ENCODE peak calls at places on chromosome 3, in four cellular contexts. S is HFF-Myc, O is WTC11, F is choroid plexus epithelial cell. H is an unnamed sample.

GRCh38 chr3:2910997-2911396 is 199.2 kb downstream of the IL5RA start:
- DNase-seq in S (no peak), F (no peak), O (no peak), H (no peak)

GRCh38 chr3:8984081-8984480 is 20.8 kb upstream of the RAD18 start:
- DNase-seq in F (no peak), S (no peak), O (no peak), H (no peak)

GRCh38 chr3:5017953-5018531 is 38.8 kb downstream of the BHLHE40 start:
- DNase-seq in F (peak; percentile 47), O (no peak), S (no peak), H (no peak)

GRCh38 chr3:18237251-18238005 is 187.7 kb downstream of the SATB1 start:
- DNase-seq in S (no peak), F (peak; percentile 33), O (no peak), H (no peak)

GRCh38 chr3:195154793-195155535 is 116.0 kb downstream of the XXYLT1 start:
- DNase-seq in F (peak; percentile 98), O (no peak), S (peak; percentile 90), H (no peak)

GRCh38 chr3:119643528-119643927 is 16.9 kb downstream of the POPDC2 start:
- DNase-seq in F (peak; percentile 61), S (no peak), O (no peak), H (no peak)

GRCh38 chr3:59812188-59812587 is 762.4 kb upstream of the CFAP20DC start:
- DNase-seq in F (no peak), O (no peak), S (no peak), H (no peak)

GRCh38 chr3:9934235-9934621 is 594 bp downstream of the CRELD1 start:
- DNase-seq in O (no peak), S (no peak), F (peak; percentile 64), H (no peak)

GRCh38 chr3:153285194-153285641 is 123.2 kb downstream of the RAP2B start:
- DNase-seq in S (peak; percentile 12), F (peak; percentile 69), O (no peak), H (no peak)

GRCh38 chr3:186588619-186589018 is 18.1 kb downstream of the DNAJB11 start:
- DNase-seq in O (no peak), F (no peak), S (no peak), H (no peak)

GRCh38 chr3:99394831-99395733 is 243.3 kb upstream of the COL8A1 start:
- DNase-seq in O (no peak), S (no peak), F (peak; percentile 86), H (no peak)

GRCh38 chr3:55549172-55549571 is 62.1 kb upstream of the WNT5A start:
- DNase-seq in O (no peak), S (peak; percentile 77), F (peak; percentile 73), H (no peak)

GRCh38 chr3:121748638-121749275 is 784 bp downstream of the GOLGB1 start:
- DNase-seq in O (no peak), F (peak; percentile 76), S (no peak), H (no peak)

GRCh38 chr3:46095307-46095706 is 68.0 kb upstream of the XCR1 start:
- DNase-seq in F (no peak), O (no peak), S (no peak), H (no peak)

GRCh38 chr3:41199866-41200668 is 762 bp downstream of the CTNNB1 start:
- DNase-seq in F (peak; percentile 50), O (peak; percentile 53), S (no peak), H (no peak)

GRCh38 chr3:101310580-101311375 is 9.6 kb downstream of the IMPG2 start:
- DNase-seq in O (no peak), F (peak; percentile 38), S (peak; percentile 14), H (no peak)

GRCh38 chr3:154615451-154615850 is 185.5 kb upstream of the GPR149 start:
- DNase-seq in O (no peak), S (peak; percentile 5), F (peak; percentile 0), H (no peak)

GRCh38 chr3:26345613-26346012 is 277.0 kb upstream of the LRRC3B start:
- DNase-seq in S (no peak), O (peak; percentile 38), F (no peak), H (no peak)

GRCh38 chr3:5400959-5401358 is 213.5 kb downstream of the EDEM1 start:
- DNase-seq in O (no peak), F (no peak), S (no peak), H (no peak)

GRCh38 chr3:195271859-195272243 is 892 bp upstream of the XXYLT1 start:
- DNase-seq in S (no peak), F (no peak), O (no peak), H (no peak)

GRCh38 chr3:80677796-80678195 is 910.0 kb upstream of the ROBO1 start:
- DNase-seq in O (no peak), S (no peak), F (peak; percentile 56), H (no peak)

GRCh38 chr3:87575538-87575937 is 299.2 kb upstream of the POU1F1 start:
- DNase-seq in F (no peak), S (no peak), O (no peak), H (no peak)

GRCh38 chr3:187551419-187551818 is 118.8 kb downstream of the SST start:
- DNase-seq in F (peak; percentile 45), S (no peak), O (no peak), H (no peak)

GRCh38 chr3:111418388-111418787 is 123.6 kb upstream of the CD96 start:
- DNase-seq in O (no peak), S (no peak), F (no peak), H (no peak)

DNA sequence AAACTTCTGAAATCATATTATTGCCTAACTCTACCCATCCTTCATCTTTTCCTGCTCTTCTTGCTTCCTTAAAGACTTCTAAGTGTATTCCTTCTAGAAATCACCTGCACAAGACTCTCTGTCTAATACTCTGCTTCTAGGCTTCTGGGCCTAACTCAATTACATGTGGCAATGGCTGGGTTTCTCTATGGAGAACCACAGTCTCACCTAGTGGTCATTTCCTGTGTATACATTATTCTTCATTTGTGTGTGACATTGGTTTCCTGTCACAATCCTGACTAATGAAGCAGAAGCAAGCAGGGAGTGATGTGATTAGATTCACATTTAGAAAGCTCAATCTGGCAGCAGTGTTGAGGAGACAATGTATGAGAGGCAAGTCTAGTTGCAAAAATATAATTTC is 16.9 kb upstream of the CLDN1 start:
- DNase-seq in F (peak; percentile 53), O (no peak), S (no peak), H (no peak)
- TF ChIP-seq CTCF in F (peak; percentile 38), O (no peak), S (peak; percentile 20), H (peak; percentile 35)

GRCh38 chr3:177123820-177124219 is 73.5 kb downstream of the TBL1XR1 start:
- DNase-seq in O (no peak), S (no peak), F (no peak), H (no peak)

GRCh38 chr3:177114253-177114652 is 83.0 kb downstream of the TBL1XR1 start:
- DNase-seq in O (no peak), S (no peak), F (no peak), H (no peak)

GRCh38 chr3:177124882-177125281 is 72.4 kb downstream of the TBL1XR1 start:
- DNase-seq in F (peak; percentile 60), O (no peak), S (no peak), H (no peak)

GRCh38 chr3:177122183-177122856 is 75.0 kb downstream of the TBL1XR1 start:
- DNase-seq in F (peak; percentile 56), O (no peak), S (no peak), H (no peak)

GRCh38 chr3:177119829-177120228 is 77.5 kb downstream of the TBL1XR1 start:
- DNase-seq in F (no peak), S (no peak), O (no peak), H (no peak)
- TF ChIP-seq CTCF in F (no peak), S (no peak), O (no peak), H (no peak)

GRCh38 chr3:143220745-143221144 is 101.2 kb downstream of the CHST2 start:
- DNase-seq in O (no peak), F (no peak), S (no peak), H (no peak)
- TF ChIP-seq CTCF in O (no peak), F (no peak), S (no peak), H (no peak)

GRCh38 chr3:129736070-129736469 is 129.6 kb upstream of the PLXND1 start:
- DNase-seq in O (no peak), F (no peak), S (no peak), H (no peak)
- TF ChIP-seq CTCF in O (no peak), F (no peak), S (no peak), H (no peak)

GRCh38 chr3:128967748-128968147 is 26.1 kb downstream of the CFAP92 start:
- DNase-seq in F (no peak), O (no peak), S (no peak), H (no peak)

GRCh38 chr3:128971421-128971820 is 22.5 kb downstream of the CFAP92 start:
- DNase-seq in O (no peak), F (peak; percentile 83), S (no peak), H (no peak)

GRCh38 chr3:128973988-128974564 is 19.8 kb downstream of the CFAP92 start:
- DNase-seq in S (no peak), F (no peak), O (no peak), H (no peak)

GRCh38 chr3:128970741-128971048 is 23.2 kb downstream of the CFAP92 start:
- DNase-seq in F (no peak), O (no peak), S (no peak), H (no peak)

DNA sequence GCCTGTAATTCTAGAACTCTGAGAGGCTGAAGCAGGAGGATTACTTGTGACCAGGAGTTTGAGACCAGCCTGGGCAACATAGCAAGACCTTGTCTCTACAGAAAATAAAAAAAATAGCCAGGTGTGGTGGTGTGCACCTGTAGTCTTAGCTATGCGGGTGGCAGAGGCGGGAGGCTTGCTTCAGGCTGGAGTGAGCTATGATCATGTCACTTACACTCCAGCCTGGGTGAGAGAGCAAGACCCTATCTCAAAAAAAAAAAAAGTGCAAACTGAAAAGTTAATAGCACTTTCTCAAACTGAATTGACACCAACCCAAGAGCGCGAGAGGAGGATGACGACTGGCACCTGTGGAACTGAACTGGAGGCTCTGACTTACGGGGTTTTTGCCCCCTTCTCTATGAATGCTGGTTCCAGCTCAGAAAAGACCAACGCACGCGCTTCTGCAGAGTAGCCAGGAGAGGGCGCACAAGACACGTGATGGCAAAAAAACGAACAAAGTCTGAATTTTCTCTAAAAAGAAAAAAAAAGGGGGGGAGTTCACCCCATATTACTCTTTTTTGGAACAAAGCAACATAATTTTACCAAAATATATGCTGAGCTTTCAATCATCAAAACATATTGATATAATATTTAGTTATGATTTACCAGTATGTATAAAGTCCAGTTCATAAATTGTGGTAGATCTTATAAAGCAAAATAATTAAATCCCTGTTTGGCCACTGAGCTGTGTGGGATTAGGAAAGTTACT is 23.7 kb downstream of the CFAP92 start:
- DNase-seq in O (peak; percentile 69), F (peak; percentile 59), S (no peak), H (no peak)
- TF ChIP-seq CTCF in O (peak; percentile 71), F (peak; percentile 92), S (peak; percentile 95), H (peak; percentile 97)

GRCh38 chr3:49786357-49787181 is at the start of gene IP6K1:
- DNase-seq in S (peak; percentile 100), O (peak; percentile 100), F (peak; percentile 100), H (peak; percentile 100)
- TF ChIP-seq CTCF in S (no peak), O (no peak), F (no peak), H (no peak)

GRCh38 chr3:125585595-125586223 is 9.6 kb downstream of the OSBPL11 start:
- DNase-seq in O (peak; percentile 68), S (peak; percentile 79), F (peak; percentile 81), H (no peak)

GRCh38 chr3:125587039-125587664 is 8.1 kb downstream of the OSBPL11 start:
- DNase-seq in S (no peak), F (no peak), O (no peak), H (no peak)

GRCh38 chr3:125582707-125583106 is 12.6 kb downstream of the OSBPL11 start:
- DNase-seq in F (peak; percentile 39), S (no peak), O (no peak), H (no peak)
- TF ChIP-seq CTCF in F (peak; percentile 20), S (no peak), O (no peak), H (peak; percentile 67)